ENCODE peak calls at places on chromosome 15, in four cellular contexts. N, A, Q and L are unnamed samples.

GRCh38 chr15:74552761-74553441 is 11.9 kb downstream of the ARID3B start:
- DNase-seq in N (no peak), A (no peak), Q (no peak), L (no peak)

GRCh38 chr15:70376929-70377691 is 279.4 kb upstream of the TLE3 start:
- DNase-seq in N (peak), A (peak), Q (no peak), L (peak)

GRCh38 chr15:34853001-34853758 is 57.8 kb upstream of the ACTC1 start:
- DNase-seq in N (no peak), Q (no peak), A (peak), L (no peak)

GRCh38 chr15:85282504-85283115 is 97.8 kb upstream of the AKAP13 start:
- DNase-seq in N (peak), Q (no peak), A (peak), L (no peak)

GRCh38 chr15:60006203-60006782 is 2.2 kb downstream of the FOXB1 start:
- DNase-seq in Q (no peak), N (no peak), A (peak), L (no peak)

GRCh38 chr15:89768071-89768500 is 8.0 kb upstream of the MESP2 start:
- DNase-seq in Q (no peak), A (no peak), N (peak), L (peak)

GRCh38 chr15:90545095-90545494 is 15.4 kb downstream of the CRTC3 start:
- DNase-seq in A (peak), N (no peak), Q (no peak), L (no peak)

GRCh38 chr15:72086010-72086697 is 31.8 kb downstream of the MYO9A start:
- DNase-seq in A (no peak), N (no peak), Q (no peak), L (no peak)

GRCh38 chr15:68775671-68776476 is 44.8 kb downstream of the ANP32A start:
- DNase-seq in Q (no peak), A (no peak), N (peak), L (no peak)

GRCh38 chr15:58146734-58147133 is 8.6 kb downstream of the AQP9 start:
- DNase-seq in N (no peak), A (peak), Q (no peak), L (no peak)

GRCh38 chr15:25684521-25685215 is 178.5 kb downstream of the ATP10A start:
- DNase-seq in N (peak), A (no peak), Q (no peak), L (peak)

GRCh38 chr15:51816615-51817014 is 12.8 kb upstream of the TMOD3 start:
- DNase-seq in N (no peak), Q (no peak), A (no peak), L (no peak)

GRCh38 chr15:67761343-67761742 is 64.0 kb upstream of the SKOR1 start:
- DNase-seq in A (no peak), N (no peak), Q (peak), L (no peak)

GRCh38 chr15:84034831-84035753 is 200.5 kb upstream of the GOLGA6L4 start:
- DNase-seq in N (peak), Q (no peak), A (peak), L (peak)

GRCh38 chr15:69586721-69587120 is 134.1 kb downstream of the RPLP1 start:
- DNase-seq in A (no peak), N (no peak), Q (no peak), L (no peak)

GRCh38 chr15:80171787-80172186 is 19.0 kb downstream of the FAH start:
- DNase-seq in N (no peak), Q (no peak), A (no peak), L (no peak)

GRCh38 chr15:28004143-28005003 is 94.7 kb downstream of the OCA2 start:
- DNase-seq in A (no peak), N (no peak), Q (no peak), L (no peak)

GRCh38 chr15:73174171-73174570 is 121.9 kb downstream of the NEO1 start:
- DNase-seq in A (no peak), N (no peak), Q (no peak), L (no peak)

GRCh38 chr15:87739866-87740265 is 516.7 kb downstream of the NTRK3 start:
- DNase-seq in A (no peak), Q (no peak), N (no peak), L (no peak)

GRCh38 chr15:89364341-89364740 is 29.7 kb upstream of the POLG start:
- DNase-seq in N (peak), A (no peak), Q (no peak), L (no peak)

GRCh38 chr15:89367485-89368451 is 33.1 kb upstream of the POLG start:
- DNase-seq in A (no peak), N (no peak), Q (peak), L (no peak)

GRCh38 chr15:98870788-98871187 is 136.8 kb downstream of the PGPEP1L start:
- DNase-seq in A (no peak), N (peak), Q (no peak), L (no peak)

GRCh38 chr15:55774113-55774970 is 31.4 kb upstream of the PRTG start:
- DNase-seq in N (peak), A (peak), Q (no peak), L (no peak)

GRCh38 chr15:41180206-41180789 is 50.3 kb downstream of the EXD1 start:
- DNase-seq in A (no peak), N (no peak), Q (no peak), L (no peak)

GRCh38 chr15:57259511-57260143 is 116.7 kb upstream of the CGNL1 start:
- DNase-seq in N (no peak), A (no peak), Q (peak), L (no peak)

GRCh38 chr15:38320181-38320580 is 67.5 kb downstream of the SPRED1 start:
- DNase-seq in N (no peak), Q (no peak), A (peak), L (no peak)

GRCh38 chr15:83960192-83960829 is 275.3 kb upstream of the GOLGA6L4 start:
- DNase-seq in A (no peak), Q (no peak), N (no peak), L (no peak)

GRCh38 chr15:58558777-58559176 is 127.0 kb downstream of the LIPC start:
- DNase-seq in A (no peak), Q (no peak), N (no peak), L (no peak)

GRCh38 chr15:73367624-73368300 is 996 bp downstream of the HCN4 start:
- DNase-seq in N (no peak), A (no peak), Q (no peak), L (no peak)

GRCh38 chr15:73927003-73927475 is 777 bp downstream of the LOXL1 start:
- DNase-seq in N (peak), A (no peak), Q (no peak), L (no peak)

GRCh38 chr15:90838066-90838465 is 30.3 kb upstream of the FURIN start:
- DNase-seq in N (no peak), Q (no peak), A (no peak), L (no peak)

GRCh38 chr15:94235681-94236080 is 4.3 kb downstream of the MCTP2 start:
- DNase-seq in N (no peak), A (no peak), Q (no peak), L (no peak)

GRCh38 chr15:95799286-95800187 is 531.0 kb upstream of the NR2F2 start:
- DNase-seq in Q (no peak), N (no peak), A (peak), L (peak)

GRCh38 chr15:74573987-74574386 is 33.0 kb downstream of the ARID3B start:
- DNase-seq in A (peak), N (no peak), Q (no peak), L (no peak)

GRCh38 chr15:39227001-39227400 is 353.9 kb upstream of the THBS1 start:
- DNase-seq in Q (no peak), N (peak), A (no peak), L (no peak)

GRCh38 chr15:28881600-28881999 is 4.2 kb upstream of the APBA2 start:
- DNase-seq in Q (no peak), A (no peak), N (no peak), L (no peak)

GRCh38 chr15:41013698-41014414 is 60.6 kb downstream of the CHAC1 start:
- DNase-seq in N (no peak), A (peak), Q (no peak), L (no peak)

GRCh38 chr15:95684693-95685115 is 645.8 kb upstream of the NR2F2 start:
- DNase-seq in A (peak), N (no peak), Q (no peak), L (peak)

GRCh38 chr15:78909791-78910228 is 35.0 kb downstream of the CTSH start:
- DNase-seq in N (no peak), A (peak), Q (no peak), L (no peak)

GRCh38 chr15:80152896-80153876 is at the start of gene FAH:
- DNase-seq in Q (no peak), N (peak), A (peak), L (no peak)